ENCODE peak calls at places on chromosome 21, in seven cellular contexts. U is mammary epithelial cell; P is endothelial cell; F is AG09319; V is heart right ventricle; N is activated CD8-positive, alpha-beta T cell treated with anti-CD3 and anti-CD28 coated beads for 36 hours; I is WTC11. H is an unnamed sample.

GRCh38 chr21:35563885-35564451 is 496.4 kb downstream of the SETD4 start:
- DNase-seq in P (no peak), U (no peak), V (peak; percentile 83), F (peak; percentile 87), I (no peak), N (no peak), H (no peak)

GRCh38 chr21:35390013-35390776 is 341.1 kb upstream of the RUNX1 start:
- DNase-seq in U (peak; percentile 88), P (no peak), N (no peak), I (no peak), V (no peak), F (no peak), H (no peak)

GRCh38 chr21:36120304-36120902 is 14.5 kb upstream of the CBR3 start:
- DNase-seq in U (no peak), N (no peak), I (no peak), V (no peak), F (no peak), P (no peak), H (no peak)

GRCh38 chr21:37435120-37435519 is 68.5 kb downstream of the DYRK1A start:
- DNase-seq in F (peak; percentile 74), I (peak; percentile 47), V (peak; percentile 80), U (peak; percentile 31), P (peak; percentile 61), N (peak; percentile 65), H (peak; percentile 67)

GRCh38 chr21:34936874-34937563 is 112.1 kb downstream of the RUNX1 start:
- DNase-seq in P (no peak), F (no peak), V (no peak), I (no peak), N (no peak), U (peak; percentile 39), H (no peak)

GRCh38 chr21:33023574-33024277 is 2.0 kb upstream of the OLIG2 start:
- DNase-seq in F (no peak), P (no peak), U (no peak), I (peak; percentile 54), V (no peak), N (peak; percentile 33), H (peak; percentile 57)

GRCh38 chr21:37463083-37463780 is 96.7 kb downstream of the DYRK1A start:
- DNase-seq in U (peak; percentile 66), F (no peak), V (no peak), P (no peak), I (no peak), N (peak; percentile 21), H (no peak)

GRCh38 chr21:43764576-43765495 is 11.3 kb downstream of the CSTB start:
- DNase-seq in V (no peak), P (no peak), F (no peak), U (no peak), N (no peak), I (no peak), H (no peak)

GRCh38 chr21:29235714-29236197 is 63.0 kb upstream of the BACH1 start:
- DNase-seq in N (peak; percentile 15), V (no peak), F (no peak), P (no peak), I (no peak), U (no peak), H (no peak)

GRCh38 chr21:37445228-37445627 is 78.7 kb downstream of the DYRK1A start:
- DNase-seq in V (no peak), N (no peak), I (no peak), U (no peak), F (peak; percentile 22), P (no peak), H (no peak)

GRCh38 chr21:15430577-15430976 is 299.2 kb upstream of the USP25 start:
- DNase-seq in N (no peak), U (no peak), V (peak; percentile 39), P (no peak), I (no peak), F (no peak), H (no peak)

GRCh38 chr21:33261635-33262034 is 4.5 kb upstream of the IL10RB start:
- DNase-seq in F (no peak), V (no peak), P (no peak), U (no peak), I (no peak), N (peak; percentile 38), H (peak; percentile 63)

GRCh38 chr21:16243396-16243795 is 513.6 kb downstream of the USP25 start:
- DNase-seq in F (no peak), N (no peak), U (no peak), I (no peak), V (no peak), P (no peak), H (no peak)

GRCh38 chr21:31557421-31557955 is 102.0 kb upstream of the SOD1 start:
- DNase-seq in F (no peak), V (no peak), P (peak; percentile 43), N (peak; percentile 18), U (no peak), I (peak; percentile 60), H (no peak)

GRCh38 chr21:14826630-14827029 is 238.2 kb downstream of the NRIP1 start:
- DNase-seq in I (no peak), U (no peak), F (no peak), V (no peak), P (no peak), N (no peak), H (no peak)

GRCh38 chr21:35297665-35298064 is 248.6 kb upstream of the RUNX1 start:
- DNase-seq in N (no peak), F (no peak), U (no peak), V (no peak), P (no peak), I (no peak), H (no peak)

DNA sequence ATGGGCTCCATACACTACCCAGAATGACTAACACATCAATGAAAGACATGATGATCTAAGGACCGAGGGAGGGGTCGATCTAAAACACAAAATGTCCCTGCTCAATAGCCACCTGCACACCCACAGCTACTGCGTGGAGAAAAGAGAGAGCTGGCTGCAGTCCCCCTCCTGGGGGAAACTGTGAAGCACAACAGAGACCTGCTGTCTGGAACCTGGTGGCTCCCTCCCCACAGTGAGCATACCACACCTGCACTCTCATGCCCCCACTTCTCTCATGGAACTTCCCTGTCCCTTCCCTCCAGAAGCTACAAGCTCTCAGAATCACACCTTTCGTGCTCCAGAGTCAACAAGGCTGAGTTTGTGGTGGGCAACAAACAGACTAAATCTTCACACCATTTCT is 130.1 kb upstream of the ERG start:
- DNase-seq in N (no peak), V (no peak), U (no peak), I (peak; percentile 25), F (no peak), P (no peak), H (no peak)
- TF ChIP-seq CTCF in N (no peak), V (no peak), U (no peak), I (no peak), F (no peak), P (no peak), H (no peak)

GRCh38 chr21:26091480-26092018 is 79.0 kb downstream of the APP start:
- DNase-seq in U (no peak), P (no peak), F (no peak), I (no peak), V (no peak), N (no peak), H (no peak)
- TF ChIP-seq CTCF in U (no peak), P (no peak), F (no peak), I (no peak), V (no peak), N (no peak), H (no peak)

GRCh38 chr21:41671212-41671762 is 95.6 kb downstream of the RIPK4 start:
- DNase-seq in N (no peak), I (no peak), F (no peak), P (no peak), U (no peak), V (no peak), H (no peak)
- TF ChIP-seq CTCF in N (no peak), I (no peak), F (no peak), P (no peak), U (no peak), V (no peak), H (no peak)

GRCh38 chr21:17660862-17661261 is 48.2 kb upstream of the BTG3 start:
- DNase-seq in P (no peak), U (no peak), F (no peak), N (no peak), V (no peak), I (no peak), H (no peak)
- TF ChIP-seq CTCF in P (no peak), U (no peak), F (no peak), N (no peak), V (no peak), I (no peak), H (no peak)

GRCh38 chr21:45768741-45769049 is 125.2 kb downstream of the PCBP3 start:
- DNase-seq in U (no peak), I (no peak), V (no peak), N (peak; percentile 41), P (no peak), F (no peak), H (no peak)
- TF ChIP-seq CTCF in U (no peak), I (no peak), V (no peak), N (no peak), P (no peak), F (no peak), H (no peak)